ENCODE peak calls at places on chromosome 22, in seven cellular contexts. One of them, this sample, is unnamed.

GRCh38 chr22:41197808-41198585 is 7.1 kb upstream of the L3MBTL2 start:
- DNase-seq in fibroblast of pulmonary artery: no peak
- DNase-seq in WTC11: peak; percentile 37
- DNase-seq in cardiac fibroblast: peak; percentile 47
- DNase-seq in colonic mucosa: peak; percentile 77
- DNase-seq in choroid plexus epithelial cell: no peak
- DNase-seq in endothelial cell: peak; percentile 30
- DNase-seq in this sample: no peak

GRCh38 chr22:47228767-47229166 is 466.3 kb downstream of the TBC1D22A start:
- DNase-seq in fibroblast of pulmonary artery: no peak
- DNase-seq in WTC11: no peak
- DNase-seq in cardiac fibroblast: no peak
- DNase-seq in colonic mucosa: no peak
- DNase-seq in choroid plexus epithelial cell: no peak
- DNase-seq in endothelial cell: no peak
- DNase-seq in this sample: no peak

GRCh38 chr22:35987487-35987886 is 41.1 kb downstream of the RBFOX2 start:
- DNase-seq in fibroblast of pulmonary artery: peak; percentile 38
- DNase-seq in WTC11: no peak
- DNase-seq in cardiac fibroblast: peak; percentile 70
- DNase-seq in colonic mucosa: no peak
- DNase-seq in choroid plexus epithelial cell: no peak
- DNase-seq in endothelial cell: no peak
- DNase-seq in this sample: no peak

GRCh38 chr22:36580846-36581245 is 51.9 kb upstream of the EIF3D start:
- DNase-seq in fibroblast of pulmonary artery: no peak
- DNase-seq in WTC11: no peak
- DNase-seq in cardiac fibroblast: no peak
- DNase-seq in colonic mucosa: no peak
- DNase-seq in choroid plexus epithelial cell: no peak
- DNase-seq in endothelial cell: no peak
- DNase-seq in this sample: no peak

GRCh38 chr22:17154971-17155370 is 4.1 kb downstream of the HDHD5 start:
- DNase-seq in fibroblast of pulmonary artery: no peak
- DNase-seq in WTC11: no peak
- DNase-seq in cardiac fibroblast: peak; percentile 25
- DNase-seq in colonic mucosa: no peak
- DNase-seq in choroid plexus epithelial cell: peak; percentile 5
- DNase-seq in endothelial cell: no peak
- DNase-seq in this sample: no peak

GRCh38 chr22:17430298-17430900 is 61.1 kb downstream of the CECR2 start:
- DNase-seq in fibroblast of pulmonary artery: peak; percentile 87
- DNase-seq in WTC11: no peak
- DNase-seq in cardiac fibroblast: peak; percentile 93
- DNase-seq in colonic mucosa: no peak
- DNase-seq in choroid plexus epithelial cell: peak; percentile 95
- DNase-seq in endothelial cell: no peak
- DNase-seq in this sample: no peak

GRCh38 chr22:34096770-34097169 is 176.5 kb upstream of the LARGE1 start:
- DNase-seq in fibroblast of pulmonary artery: no peak
- DNase-seq in WTC11: no peak
- DNase-seq in cardiac fibroblast: no peak
- DNase-seq in colonic mucosa: no peak
- DNase-seq in choroid plexus epithelial cell: no peak
- DNase-seq in endothelial cell: no peak
- DNase-seq in this sample: no peak

GRCh38 chr22:37930270-37930951 is 23.0 kb downstream of the C22orf23 start:
- DNase-seq in fibroblast of pulmonary artery: peak; percentile 34
- DNase-seq in WTC11: peak; percentile 36
- DNase-seq in cardiac fibroblast: peak; percentile 49
- DNase-seq in colonic mucosa: no peak
- DNase-seq in choroid plexus epithelial cell: peak; percentile 62
- DNase-seq in endothelial cell: no peak
- DNase-seq in this sample: no peak

GRCh38 chr22:41030891-41031290 is 61.5 kb upstream of the EP300 start:
- DNase-seq in fibroblast of pulmonary artery: peak; percentile 70
- DNase-seq in WTC11: no peak
- DNase-seq in cardiac fibroblast: peak; percentile 86
- DNase-seq in colonic mucosa: no peak
- DNase-seq in choroid plexus epithelial cell: peak; percentile 81
- DNase-seq in endothelial cell: no peak
- DNase-seq in this sample: no peak

GRCh38 chr22:39556970-39557811 is 13.4 kb upstream of the CACNA1I start:
- DNase-seq in fibroblast of pulmonary artery: no peak
- DNase-seq in WTC11: no peak
- DNase-seq in cardiac fibroblast: peak; percentile 8
- DNase-seq in colonic mucosa: no peak
- DNase-seq in choroid plexus epithelial cell: peak; percentile 22
- DNase-seq in endothelial cell: no peak
- DNase-seq in this sample: no peak
- TF ChIP-seq CTCF in fibroblast of pulmonary artery: no peak
- TF ChIP-seq CTCF in WTC11: no peak
- TF ChIP-seq CTCF in cardiac fibroblast: no peak
- TF ChIP-seq CTCF in colonic mucosa: no peak
- TF ChIP-seq CTCF in choroid plexus epithelial cell: peak; percentile 27
- TF ChIP-seq CTCF in endothelial cell: no peak
- TF ChIP-seq CTCF in this sample: no peak

GRCh38 chr22:42895087-42895486 is 38.0 kb upstream of the ARFGAP3 start:
- DNase-seq in fibroblast of pulmonary artery: no peak
- DNase-seq in WTC11: no peak
- DNase-seq in cardiac fibroblast: no peak
- DNase-seq in colonic mucosa: no peak
- DNase-seq in choroid plexus epithelial cell: no peak
- DNase-seq in endothelial cell: no peak
- DNase-seq in this sample: no peak
- TF ChIP-seq CTCF in fibroblast of pulmonary artery: no peak
- TF ChIP-seq CTCF in WTC11: no peak
- TF ChIP-seq CTCF in cardiac fibroblast: no peak
- TF ChIP-seq CTCF in colonic mucosa: no peak
- TF ChIP-seq CTCF in choroid plexus epithelial cell: no peak
- TF ChIP-seq CTCF in endothelial cell: no peak
- TF ChIP-seq CTCF in this sample: no peak

DNA sequence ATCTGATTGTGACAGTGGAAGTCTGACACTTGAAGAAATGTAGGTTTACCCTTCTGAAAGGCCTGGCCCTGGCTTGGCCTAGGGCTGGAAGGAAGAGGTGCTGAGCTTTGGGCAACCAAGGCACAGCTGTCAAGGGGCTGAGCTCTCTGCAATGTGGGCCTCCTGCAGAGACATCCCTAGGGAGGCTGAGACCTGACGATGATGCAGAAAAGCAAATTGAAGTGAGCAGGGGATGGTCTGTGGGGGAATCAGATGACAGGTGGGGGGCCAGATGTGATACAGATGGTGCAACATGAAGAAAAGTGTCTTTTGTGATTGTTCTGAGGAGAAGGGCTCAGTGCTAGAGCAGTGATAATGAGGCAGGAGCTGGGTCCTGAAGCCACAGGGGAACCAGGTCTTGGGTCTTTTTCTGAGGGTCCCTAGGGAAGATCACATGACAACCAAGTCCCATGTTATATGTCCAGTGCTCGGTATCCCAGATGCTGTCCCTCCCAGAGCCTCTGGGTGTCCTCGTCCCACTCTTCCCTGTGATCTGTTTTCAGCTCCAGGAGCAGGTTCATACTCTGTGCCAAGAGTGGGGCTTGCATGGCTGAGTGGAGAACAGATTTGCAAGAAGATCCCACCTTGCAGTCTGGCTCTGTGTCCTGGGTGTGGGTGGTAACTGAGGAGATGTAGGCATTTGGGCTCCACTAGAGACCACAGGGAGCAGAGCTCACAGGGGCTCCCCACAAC is 79.9 kb upstream of the VPREB1 start:
- DNase-seq in fibroblast of pulmonary artery: no peak
- DNase-seq in WTC11: no peak
- DNase-seq in cardiac fibroblast: no peak
- DNase-seq in colonic mucosa: no peak
- DNase-seq in choroid plexus epithelial cell: no peak
- DNase-seq in endothelial cell: no peak
- DNase-seq in this sample: no peak
- TF ChIP-seq CTCF in fibroblast of pulmonary artery: no peak
- TF ChIP-seq CTCF in WTC11: no peak
- TF ChIP-seq CTCF in cardiac fibroblast: no peak
- TF ChIP-seq CTCF in colonic mucosa: no peak
- TF ChIP-seq CTCF in choroid plexus epithelial cell: peak; percentile 3
- TF ChIP-seq CTCF in endothelial cell: no peak
- TF ChIP-seq CTCF in this sample: no peak

GRCh38 chr22:28773461-28773867 is 969 bp downstream of the CCDC117 start:
- DNase-seq in fibroblast of pulmonary artery: peak; percentile 16
- DNase-seq in WTC11: no peak
- DNase-seq in cardiac fibroblast: peak; percentile 62
- DNase-seq in colonic mucosa: no peak
- DNase-seq in choroid plexus epithelial cell: peak; percentile 45
- DNase-seq in endothelial cell: no peak
- DNase-seq in this sample: no peak
- TF ChIP-seq CTCF in fibroblast of pulmonary artery: no peak
- TF ChIP-seq CTCF in WTC11: no peak
- TF ChIP-seq CTCF in cardiac fibroblast: no peak
- TF ChIP-seq CTCF in colonic mucosa: no peak
- TF ChIP-seq CTCF in choroid plexus epithelial cell: no peak
- TF ChIP-seq CTCF in endothelial cell: no peak
- TF ChIP-seq CTCF in this sample: no peak

GRCh38 chr22:19753090-19753842 is 7.3 kb upstream of the TBX1 start:
- DNase-seq in fibroblast of pulmonary artery: no peak
- DNase-seq in WTC11: peak; percentile 48
- DNase-seq in cardiac fibroblast: no peak
- DNase-seq in colonic mucosa: no peak
- DNase-seq in choroid plexus epithelial cell: no peak
- DNase-seq in endothelial cell: no peak
- DNase-seq in this sample: no peak
- TF ChIP-seq CTCF in fibroblast of pulmonary artery: no peak
- TF ChIP-seq CTCF in WTC11: no peak
- TF ChIP-seq CTCF in cardiac fibroblast: no peak
- TF ChIP-seq CTCF in colonic mucosa: no peak
- TF ChIP-seq CTCF in choroid plexus epithelial cell: peak; percentile 15
- TF ChIP-seq CTCF in endothelial cell: no peak
- TF ChIP-seq CTCF in this sample: no peak

GRCh38 chr22:49553076-49553475 is 274.6 kb downstream of the BRD1 start:
- DNase-seq in fibroblast of pulmonary artery: no peak
- DNase-seq in WTC11: no peak
- DNase-seq in cardiac fibroblast: no peak
- DNase-seq in colonic mucosa: no peak
- DNase-seq in choroid plexus epithelial cell: no peak
- DNase-seq in endothelial cell: no peak
- DNase-seq in this sample: no peak
- TF ChIP-seq CTCF in fibroblast of pulmonary artery: no peak
- TF ChIP-seq CTCF in WTC11: no peak
- TF ChIP-seq CTCF in cardiac fibroblast: no peak
- TF ChIP-seq CTCF in colonic mucosa: no peak
- TF ChIP-seq CTCF in choroid plexus epithelial cell: no peak
- TF ChIP-seq CTCF in endothelial cell: no peak
- TF ChIP-seq CTCF in this sample: no peak

GRCh38 chr22:44824271-44824670 is 71.9 kb downstream of the ARHGAP8 start:
- DNase-seq in fibroblast of pulmonary artery: no peak
- DNase-seq in WTC11: no peak
- DNase-seq in cardiac fibroblast: no peak
- DNase-seq in colonic mucosa: no peak
- DNase-seq in choroid plexus epithelial cell: no peak
- DNase-seq in endothelial cell: no peak
- DNase-seq in this sample: no peak

GRCh38 chr22:44831885-44832284 is 79.5 kb downstream of the ARHGAP8 start:
- DNase-seq in fibroblast of pulmonary artery: no peak
- DNase-seq in WTC11: no peak
- DNase-seq in cardiac fibroblast: no peak
- DNase-seq in colonic mucosa: no peak
- DNase-seq in choroid plexus epithelial cell: no peak
- DNase-seq in endothelial cell: no peak
- DNase-seq in this sample: no peak

GRCh38 chr22:44827666-44828065 is 75.3 kb downstream of the ARHGAP8 start:
- DNase-seq in fibroblast of pulmonary artery: no peak
- DNase-seq in WTC11: no peak
- DNase-seq in cardiac fibroblast: no peak
- DNase-seq in colonic mucosa: no peak
- DNase-seq in choroid plexus epithelial cell: no peak
- DNase-seq in endothelial cell: no peak
- DNase-seq in this sample: no peak

GRCh38 chr22:44825310-44826150 is 73.2 kb downstream of the ARHGAP8 start:
- DNase-seq in fibroblast of pulmonary artery: no peak
- DNase-seq in WTC11: no peak
- DNase-seq in cardiac fibroblast: no peak
- DNase-seq in colonic mucosa: no peak
- DNase-seq in choroid plexus epithelial cell: no peak
- DNase-seq in endothelial cell: no peak
- DNase-seq in this sample: no peak

DNA sequence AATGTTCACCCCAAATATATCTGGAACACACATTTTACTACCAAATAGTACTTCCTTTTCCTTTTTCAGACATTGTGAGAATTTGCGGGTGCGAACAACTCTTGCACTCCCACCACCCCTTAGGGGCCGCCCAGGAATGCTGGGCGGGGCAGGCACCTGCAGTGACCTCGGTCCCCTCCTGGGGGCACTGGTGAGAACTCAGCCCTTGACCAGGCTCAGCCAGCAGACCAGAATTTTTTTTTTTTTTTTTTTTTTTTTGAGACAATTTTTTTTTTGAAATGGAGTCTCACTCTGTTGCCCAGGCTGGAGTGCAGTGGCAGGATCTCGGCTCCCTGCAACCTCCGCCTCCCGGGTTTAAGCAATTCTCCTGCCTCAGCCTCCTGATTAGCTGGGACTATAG is 75.8 kb downstream of the ARHGAP8 start:
- DNase-seq in fibroblast of pulmonary artery: no peak
- DNase-seq in WTC11: peak; percentile 80
- DNase-seq in cardiac fibroblast: peak; percentile 2
- DNase-seq in colonic mucosa: no peak
- DNase-seq in choroid plexus epithelial cell: peak; percentile 4
- DNase-seq in endothelial cell: peak; percentile 67
- DNase-seq in this sample: no peak
- TF ChIP-seq CTCF in fibroblast of pulmonary artery: peak; percentile 43
- TF ChIP-seq CTCF in WTC11: peak; percentile 71
- TF ChIP-seq CTCF in cardiac fibroblast: peak; percentile 34
- TF ChIP-seq CTCF in colonic mucosa: peak; percentile 37
- TF ChIP-seq CTCF in choroid plexus epithelial cell: peak; percentile 46
- TF ChIP-seq CTCF in endothelial cell: peak; percentile 70
- TF ChIP-seq CTCF in this sample: no peak

DNA sequence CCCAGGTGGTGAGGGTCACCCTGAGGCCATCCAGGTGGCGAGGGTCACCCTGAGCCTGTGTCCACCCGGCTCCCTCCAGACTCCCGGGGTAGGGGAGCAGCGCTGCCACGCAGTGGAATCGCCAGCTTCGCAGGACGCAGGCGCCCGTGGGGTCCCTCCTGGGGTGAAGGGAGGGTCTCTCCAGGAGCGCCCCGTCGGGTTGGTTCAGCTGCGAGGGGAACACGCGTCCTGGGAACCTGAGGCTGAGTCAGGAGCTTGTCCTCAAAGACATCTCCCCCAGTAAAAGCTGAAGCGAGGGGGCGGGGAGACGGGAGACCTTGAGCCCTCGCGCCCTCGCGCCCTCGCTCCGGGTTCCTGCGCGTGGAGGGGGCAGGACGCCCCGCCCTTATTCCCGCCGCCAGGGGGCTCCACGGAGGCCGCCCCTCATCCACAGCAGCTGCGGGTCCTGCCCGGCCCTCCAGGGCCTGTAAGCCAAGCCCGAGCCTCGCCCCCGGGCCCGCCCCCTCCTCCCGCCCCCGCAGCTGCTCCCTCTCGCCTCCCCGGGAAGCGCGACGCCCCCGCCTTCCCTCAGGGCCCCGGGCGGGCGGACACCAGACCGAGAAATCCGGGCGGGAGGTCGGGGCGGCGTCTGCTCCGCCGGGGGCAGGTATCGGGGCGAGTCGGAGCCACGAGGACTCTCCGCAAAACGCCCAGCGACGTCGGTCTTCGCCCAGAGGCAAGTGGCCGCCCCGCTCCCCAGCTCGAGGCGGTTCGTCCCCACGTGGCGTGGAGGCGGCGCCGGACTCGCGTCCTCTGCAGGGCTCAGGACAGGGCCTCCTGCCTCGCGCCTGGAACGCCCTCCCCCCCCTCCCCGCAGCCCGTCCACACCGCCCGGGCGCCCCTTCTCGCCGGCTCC is 22.8 kb downstream of the PIM3 start:
- DNase-seq in fibroblast of pulmonary artery: no peak
- DNase-seq in WTC11: peak; percentile 66
- DNase-seq in cardiac fibroblast: no peak
- DNase-seq in colonic mucosa: no peak
- DNase-seq in choroid plexus epithelial cell: no peak
- DNase-seq in endothelial cell: no peak
- DNase-seq in this sample: peak; percentile 53
- TF ChIP-seq CTCF in fibroblast of pulmonary artery: peak; percentile 22
- TF ChIP-seq CTCF in WTC11: peak; percentile 80
- TF ChIP-seq CTCF in cardiac fibroblast: peak; percentile 13
- TF ChIP-seq CTCF in colonic mucosa: peak; percentile 39
- TF ChIP-seq CTCF in choroid plexus epithelial cell: peak; percentile 36
- TF ChIP-seq CTCF in endothelial cell: peak; percentile 68
- TF ChIP-seq CTCF in this sample: no peak